ENCODE peak calls at places on chromosome 3, in five cellular contexts. One of them, this sample, is unnamed.
A peak's percentile ranks its signal among the peaks of the same experiment; 100 is the strongest.

GRCh38 chr3:15667484-15667883 is 65.9 kb downstream of the BTD start:
- DNase-seq in heart right ventricle: no peak
- DNase-seq in HEK293T: no peak
- DNase-seq in RPMI8226: no peak
- DNase-seq in CMK: no peak
- DNase-seq in this sample: no peak

GRCh38 chr3:20573175-20573574 is 387.2 kb upstream of the SGO1 start:
- DNase-seq in HEK293T: no peak
- DNase-seq in heart right ventricle: no peak
- DNase-seq in CMK: no peak
- DNase-seq in RPMI8226: no peak
- DNase-seq in this sample: no peak

GRCh38 chr3:156180077-156180476 is 59.7 kb downstream of the KCNAB1 start:
- DNase-seq in HEK293T: no peak
- DNase-seq in heart right ventricle: no peak
- DNase-seq in CMK: no peak
- DNase-seq in RPMI8226: no peak
- DNase-seq in this sample: no peak

GRCh38 chr3:64539451-64540196 is 148.2 kb downstream of the ADAMTS9 start:
- DNase-seq in CMK: no peak
- DNase-seq in HEK293T: no peak
- DNase-seq in RPMI8226: no peak
- DNase-seq in heart right ventricle: no peak
- DNase-seq in this sample: no peak

GRCh38 chr3:117084277-117084676 is 374.7 kb downstream of the TUSC7 start:
- DNase-seq in CMK: no peak
- DNase-seq in HEK293T: no peak
- DNase-seq in heart right ventricle: no peak
- DNase-seq in RPMI8226: no peak
- DNase-seq in this sample: no peak

GRCh38 chr3:82222401-82222800 is 461.0 kb upstream of the GBE1 start:
- DNase-seq in CMK: no peak
- DNase-seq in HEK293T: no peak
- DNase-seq in RPMI8226: no peak
- DNase-seq in heart right ventricle: no peak
- DNase-seq in this sample: no peak

GRCh38 chr3:186920301-186920700 is 10.0 kb upstream of the ST6GAL1 start:
- DNase-seq in heart right ventricle: no peak
- DNase-seq in RPMI8226: no peak
- DNase-seq in HEK293T: no peak
- DNase-seq in CMK: no peak
- DNase-seq in this sample: no peak

GRCh38 chr3:52359116-52359855 is 43.2 kb downstream of the DNAH1 start:
- DNase-seq in RPMI8226: no peak
- DNase-seq in HEK293T: no peak
- DNase-seq in CMK: no peak
- DNase-seq in heart right ventricle: peak; percentile 2
- DNase-seq in this sample: no peak

GRCh38 chr3:45881031-45882022 is 5.0 kb upstream of the CCR9 start:
- DNase-seq in RPMI8226: peak; percentile 54
- DNase-seq in heart right ventricle: no peak
- DNase-seq in HEK293T: no peak
- DNase-seq in CMK: no peak
- DNase-seq in this sample: no peak

GRCh38 chr3:157135671-157136396 is 24.1 kb downstream of the CCNL1 start:
- DNase-seq in HEK293T: no peak
- DNase-seq in RPMI8226: no peak
- DNase-seq in heart right ventricle: no peak
- DNase-seq in CMK: no peak
- DNase-seq in this sample: no peak

GRCh38 chr3:25648107-25648535 is 16.6 kb downstream of the TOP2B start:
- DNase-seq in HEK293T: peak; percentile 69
- DNase-seq in RPMI8226: peak; percentile 87
- DNase-seq in heart right ventricle: no peak
- DNase-seq in CMK: peak; percentile 66
- DNase-seq in this sample: peak; percentile 70

GRCh38 chr3:106144051-106144450 is 275.2 kb upstream of the CBLB start:
- DNase-seq in CMK: no peak
- DNase-seq in heart right ventricle: no peak
- DNase-seq in HEK293T: no peak
- DNase-seq in RPMI8226: no peak
- DNase-seq in this sample: no peak

GRCh38 chr3:72480366-72480765 is 367.9 kb downstream of the SHQ1 start:
- DNase-seq in HEK293T: no peak
- DNase-seq in CMK: no peak
- DNase-seq in heart right ventricle: no peak
- DNase-seq in RPMI8226: no peak
- DNase-seq in this sample: no peak

GRCh38 chr3:37272743-37273142 is 98.4 kb upstream of the LRRFIP2 start:
- DNase-seq in HEK293T: no peak
- DNase-seq in CMK: no peak
- DNase-seq in heart right ventricle: no peak
- DNase-seq in RPMI8226: no peak
- DNase-seq in this sample: no peak

GRCh38 chr3:143562789-143563188 is 285.5 kb downstream of the SLC9A9 start:
- DNase-seq in heart right ventricle: no peak
- DNase-seq in HEK293T: no peak
- DNase-seq in CMK: no peak
- DNase-seq in RPMI8226: no peak
- DNase-seq in this sample: no peak

GRCh38 chr3:138361193-138361525 is 12.8 kb downstream of the MRAS start:
- DNase-seq in HEK293T: no peak
- DNase-seq in CMK: no peak
- DNase-seq in RPMI8226: no peak
- DNase-seq in heart right ventricle: no peak
- DNase-seq in this sample: no peak

GRCh38 chr3:188562163-188562562 is 408.2 kb downstream of the LPP start:
- DNase-seq in CMK: no peak
- DNase-seq in RPMI8226: no peak
- DNase-seq in HEK293T: no peak
- DNase-seq in heart right ventricle: no peak
- DNase-seq in this sample: no peak

GRCh38 chr3:8464668-8465067 is 37.0 kb upstream of the LMCD1 start:
- DNase-seq in HEK293T: no peak
- DNase-seq in RPMI8226: no peak
- DNase-seq in CMK: no peak
- DNase-seq in heart right ventricle: peak; percentile 17
- DNase-seq in this sample: peak; percentile 70

GRCh38 chr3:128784843-128785242 is 58.9 kb downstream of the RAB7A start:
- DNase-seq in RPMI8226: no peak
- DNase-seq in CMK: no peak
- DNase-seq in heart right ventricle: no peak
- DNase-seq in HEK293T: no peak
- DNase-seq in this sample: no peak

GRCh38 chr3:50316657-50317242 is 5.8 kb downstream of the HYAL2 start:
- DNase-seq in RPMI8226: no peak
- DNase-seq in CMK: no peak
- DNase-seq in heart right ventricle: no peak
- DNase-seq in HEK293T: no peak
- DNase-seq in this sample: no peak

GRCh38 chr3:171615742-171616141 is 155.5 kb upstream of the TNIK start:
- DNase-seq in RPMI8226: no peak
- DNase-seq in HEK293T: no peak
- DNase-seq in heart right ventricle: no peak
- DNase-seq in CMK: no peak
- DNase-seq in this sample: no peak

GRCh38 chr3:16723994-16724393 is 118.8 kb upstream of the DAZL start:
- DNase-seq in heart right ventricle: no peak
- DNase-seq in RPMI8226: peak; percentile 23
- DNase-seq in CMK: no peak
- DNase-seq in HEK293T: peak; percentile 37
- DNase-seq in this sample: no peak

GRCh38 chr3:134366221-134366927 is 7.9 kb downstream of the AMOTL2 start:
- DNase-seq in RPMI8226: no peak
- DNase-seq in HEK293T: no peak
- DNase-seq in heart right ventricle: no peak
- DNase-seq in CMK: no peak
- DNase-seq in this sample: no peak

GRCh38 chr3:55584716-55585368 is 97.7 kb upstream of the WNT5A start:
- DNase-seq in HEK293T: no peak
- DNase-seq in CMK: no peak
- DNase-seq in RPMI8226: no peak
- DNase-seq in heart right ventricle: no peak
- DNase-seq in this sample: no peak

GRCh38 chr3:45972534-45973402 is 22.9 kb downstream of the FYCO1 start:
- DNase-seq in CMK: no peak
- DNase-seq in RPMI8226: peak; percentile 80
- DNase-seq in HEK293T: no peak
- DNase-seq in heart right ventricle: no peak
- DNase-seq in this sample: no peak

GRCh38 chr3:155535098-155535497 is 209.8 kb downstream of the PLCH1 start:
- DNase-seq in heart right ventricle: no peak
- DNase-seq in RPMI8226: no peak
- DNase-seq in CMK: no peak
- DNase-seq in HEK293T: no peak
- DNase-seq in this sample: no peak